ENCODE peak calls at places on chromosome 22, in six cellular contexts. R is fibroblast of lung, J is endothelial cell of umbilical vein, Z is K562, X is HCT116, I is GM12878. V is an unnamed sample. For H3K36me3, the result is how much of the 10 kb centered on the place peaks cover.

GRCh38 chr22:27857441-27857840 is 55.9 kb upstream of the MN1 start:
- DNase-seq in R (peak), J (no peak), Z (no peak), X (no peak), I (no peak), V (no peak)

GRCh38 chr22:23106906-23107367 is 34.9 kb downstream of the RSPH14 start:
- DNase-seq in R (no peak), J (no peak), Z (peak), X (no peak), I (no peak), V (no peak)

GRCh38 chr22:30838111-30838510 is 130.5 kb downstream of the MORC2 start:
- DNase-seq in R (no peak), J (no peak), Z (no peak), X (no peak), I (no peak), V (no peak)

GRCh38 chr22:27775698-27776409 is 25.7 kb downstream of the MN1 start:
- DNase-seq in R (no peak), J (no peak), Z (no peak), X (no peak), I (no peak), V (peak)

GRCh38 chr22:40534379-40535188 is 101.9 kb downstream of the MRTFA start:
- DNase-seq in R (peak), J (peak), Z (no peak), X (no peak), I (peak), V (peak)

GRCh38 chr22:46835288-46835687 is 72.8 kb downstream of the TBC1D22A start:
- DNase-seq in R (no peak), J (no peak), Z (no peak), X (no peak), I (no peak), V (no peak)

GRCh38 chr22:45590262-45590661 is 81.4 kb upstream of the ATXN10 start:
- DNase-seq in R (no peak), J (no peak), Z (no peak), X (no peak), I (no peak), V (no peak)

GRCh38 chr22:29040385-29041275 is 21.0 kb downstream of the C22orf31 start:
- DNase-seq in R (peak), J (peak), Z (peak), X (peak), I (peak), V (peak)

GRCh38 chr22:47965066-47965465 is 1202.6 kb downstream of the TBC1D22A start:
- DNase-seq in R (no peak), J (no peak), Z (no peak), X (no peak), I (no peak), V (no peak)

GRCh38 chr22:37502342-37503182 is 16.4 kb upstream of the MFNG start:
- DNase-seq in R (no peak), J (no peak), Z (no peak), X (no peak), I (no peak), V (no peak)

GRCh38 chr22:24424001-24424900 is 3.1 kb upstream of the ADORA2A start:
- DNase-seq in R (no peak), J (no peak), Z (peak), X (no peak), I (no peak), V (peak)
- TF ChIP-seq EZH2 in R (peak), J (no peak), Z (no peak), X (no peak), I (no peak), V (no peak)

DNA sequence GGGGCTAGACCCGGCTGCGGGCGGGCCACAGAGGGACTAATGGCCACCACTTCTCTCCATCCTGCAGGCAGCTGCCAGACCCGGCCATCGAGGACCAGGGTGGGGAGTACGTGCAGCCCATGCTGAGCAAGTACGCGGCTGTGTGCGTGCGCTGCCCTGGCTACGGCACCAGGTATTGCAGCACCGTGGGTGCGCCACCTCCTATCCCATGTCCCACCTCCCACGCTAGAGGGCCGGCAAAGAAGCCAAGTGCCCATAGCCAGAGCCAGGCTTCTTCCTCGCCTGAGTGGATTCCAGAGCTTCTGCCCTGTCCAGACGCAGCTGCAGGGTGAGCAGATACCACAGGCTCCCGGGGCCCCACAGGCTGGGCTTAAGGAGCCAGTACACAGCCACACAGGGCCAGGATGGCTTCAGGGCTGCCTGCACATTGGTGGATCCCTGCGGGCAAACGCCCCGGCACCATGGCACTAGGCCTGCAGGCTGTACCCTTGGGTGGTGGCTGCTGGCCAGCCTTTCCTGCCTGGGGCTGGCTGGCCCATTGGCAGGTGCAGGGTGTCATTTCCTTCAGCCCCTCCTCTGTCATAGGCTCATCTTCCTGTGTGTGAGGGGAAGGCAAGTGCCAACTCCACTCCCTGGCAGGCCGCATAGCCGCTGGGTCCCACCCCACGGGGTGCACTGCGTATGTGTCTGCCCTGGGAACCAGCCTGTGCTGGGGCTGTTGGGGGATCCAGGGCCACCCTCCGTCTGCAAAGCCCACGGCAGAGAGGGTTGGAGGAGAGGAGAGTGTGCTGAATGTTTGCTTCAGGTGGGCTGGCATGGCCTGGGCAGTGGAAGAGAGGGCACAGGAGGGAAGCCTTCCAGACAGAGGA is 16.5 kb upstream of the DGCR8 start:
- DNase-seq in R (no peak), J (no peak), Z (no peak), X (no peak), I (no peak), V (peak)
- H3K36me3 ChIP-seq in R (under half), J (under half), Z (under half), X (under half), I (under half), V (under half)

GRCh38 chr22:41914611-41915034 is 251 bp downstream of the SHISA8 start:
- DNase-seq in R (no peak), J (no peak), Z (peak), X (no peak), I (no peak), V (no peak)
- TF ChIP-seq EZH2 in R (peak), J (peak), Z (no peak), X (no peak), I (no peak), V (peak)

DNA sequence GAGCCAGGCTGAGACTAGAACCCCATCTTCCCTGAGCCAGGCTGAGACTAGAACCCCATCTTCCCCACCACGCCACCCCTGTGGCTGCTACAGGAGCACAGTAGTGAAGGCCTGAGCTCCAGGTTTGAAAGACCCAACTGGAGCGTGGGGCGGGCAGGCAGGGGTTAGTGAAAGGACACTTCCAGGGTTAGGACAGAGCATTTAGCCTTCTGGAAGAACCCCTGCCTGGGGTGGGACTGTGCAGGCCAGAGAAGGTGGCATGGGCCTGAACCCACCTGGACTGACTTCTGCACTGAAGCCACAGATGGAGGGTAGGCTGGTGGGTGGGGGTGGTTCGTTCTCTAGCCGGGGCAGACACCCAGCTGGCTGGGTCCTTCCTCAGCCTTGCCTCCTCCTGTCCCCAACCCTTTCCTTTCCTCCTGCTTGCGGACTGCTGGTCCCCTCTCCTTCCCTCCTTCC is 24.1 kb downstream of the SUN2 start:
- DNase-seq in R (no peak), J (no peak), Z (no peak), X (no peak), I (no peak), V (no peak)
- H3K36me3 ChIP-seq in R (under half), J (under half), Z (half or more), X (under half), I (half or more), V (under half)

GRCh38 chr22:39244073-39244495 is 698 bp downstream of the PDGFB start:
- DNase-seq in R (no peak), J (no peak), Z (peak), X (no peak), I (no peak), V (no peak)
- TF ChIP-seq EZH2 in R (peak), J (no peak), Z (no peak), X (no peak), I (no peak), V (peak)

GRCh38 chr22:42194953-42195352 is 64.3 kb upstream of the CYP2D6 start:
- DNase-seq in R (no peak), J (no peak), Z (no peak), X (no peak), I (no peak), V (no peak)
- H3K36me3 ChIP-seq in R (under half), J (under half), Z (under half), X (under half), I (under half), V (under half)

GRCh38 chr22:24156146-24156914 is 25.0 kb upstream of the SUSD2 start:
- DNase-seq in R (peak), J (peak), Z (peak), X (no peak), I (no peak), V (peak)
- TF ChIP-seq EZH2 in R (no peak), J (no peak), Z (no peak), X (no peak), I (no peak), V (no peak)

GRCh38 chr22:35421121-35421520 is 21.2 kb downstream of the MCM5 start:
- DNase-seq in R (no peak), J (no peak), Z (no peak), X (no peak), I (no peak), V (peak)

GRCh38 chr22:35424761-35425160 is 24.8 kb downstream of the MCM5 start:
- DNase-seq in R (no peak), J (no peak), Z (no peak), X (no peak), I (no peak), V (no peak)

GRCh38 chr22:35424081-35424480 is 24.1 kb downstream of the MCM5 start:
- DNase-seq in R (no peak), J (no peak), Z (no peak), X (no peak), I (no peak), V (no peak)

GRCh38 chr22:35422145-35422544 is 22.2 kb downstream of the MCM5 start:
- DNase-seq in R (no peak), J (no peak), Z (no peak), X (no peak), I (no peak), V (no peak)

GRCh38 chr22:35422936-35423335 is 23.0 kb downstream of the MCM5 start:
- DNase-seq in R (no peak), J (no peak), Z (no peak), X (no peak), I (no peak), V (no peak)
- H3K36me3 ChIP-seq in R (under half), J (under half), Z (half or more), X (under half), I (half or more), V (half or more)

DNA sequence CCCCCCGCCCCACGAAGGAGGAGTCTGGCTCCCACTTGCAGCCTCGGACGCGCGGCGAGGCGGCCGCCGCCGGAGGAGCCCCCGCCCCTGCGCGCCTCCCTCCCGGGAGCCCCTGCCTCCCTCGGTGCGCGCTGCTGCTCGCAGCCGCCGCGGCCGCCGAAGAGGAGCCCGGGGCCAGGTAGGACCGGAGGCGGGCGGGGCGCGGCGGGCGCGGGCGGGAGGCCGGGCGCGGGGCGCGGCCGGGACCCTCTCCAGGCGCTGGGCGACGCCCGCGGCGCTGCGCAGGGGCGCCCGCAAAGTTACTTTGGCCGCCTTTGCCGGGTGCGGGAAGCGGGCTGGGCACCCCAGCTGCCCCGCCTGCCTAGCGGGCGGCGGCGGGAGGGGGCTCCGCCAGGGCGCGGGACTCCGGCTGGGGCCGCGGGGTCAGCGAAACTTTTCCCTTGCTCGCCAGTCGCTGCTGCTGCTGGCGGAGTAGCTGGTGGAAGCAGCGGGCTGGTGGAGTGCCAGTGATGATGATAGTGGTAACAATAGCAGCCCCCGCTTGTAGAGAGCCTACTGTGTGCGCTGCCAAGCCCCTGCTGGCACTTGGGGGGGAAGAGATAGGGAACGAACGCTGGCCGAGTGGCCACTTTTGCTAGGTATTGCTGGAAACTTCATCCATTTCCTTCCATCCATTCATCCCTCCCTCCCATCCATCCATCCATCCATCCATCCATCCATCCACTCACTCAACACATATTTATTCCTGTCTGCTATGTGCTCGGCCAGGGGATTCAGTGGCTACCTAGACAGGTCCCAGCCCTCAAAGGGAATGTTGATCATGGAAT is at the start of gene MPPED1:
- DNase-seq in R (no peak), J (no peak), Z (no peak), X (no peak), I (no peak), V (peak)
- TF ChIP-seq EZH2 in R (peak), J (peak), Z (no peak), X (no peak), I (no peak), V (peak)

GRCh38 chr22:49792107-49792506 is 35.6 kb downstream of the BRD1 start:
- DNase-seq in R (no peak), J (no peak), Z (no peak), X (no peak), I (no peak), V (no peak)
- H3K36me3 ChIP-seq in R (under half), J (under half), Z (half or more), X (under half), I (under half), V (under half)

V was measured in GM23338.